ENCODE peak calls at places on chromosome 20, in seven cellular contexts. V is GM10248; Y is activated CD8-positive, alpha-beta memory T cell treated with anti-CD3 and anti-CD28 coated beads for 1 hour; Q is EL; E is OCI-LY7; H is anterior cingulate cortex; B is Kasumi-1. A is an unnamed sample.

GRCh38 chr20:63696311-63696627 is 183 bp upstream of the TNFRSF6B start:
- DNase-seq in V (no peak), Y (no peak), Q (no peak), E (peak; percentile 20), H (no peak), B (no peak), A (no peak)

GRCh38 chr20:49585585-49586245 is 17.8 kb upstream of the PTGIS start:
- DNase-seq in V (no peak), Y (no peak), Q (peak; percentile 25), E (no peak), H (no peak), B (no peak), A (no peak)

GRCh38 chr20:49323622-49324238 is 45.9 kb upstream of the ZNFX1 start:
- DNase-seq in V (peak; percentile 36), Y (no peak), Q (peak; percentile 56), E (peak; percentile 52), H (no peak), B (peak; percentile 81), A (no peak)

GRCh38 chr20:62631336-62632317 is 10.7 kb upstream of the SLCO4A1 start:
- DNase-seq in V (no peak), Y (no peak), Q (no peak), E (no peak), H (no peak), B (no peak), A (no peak)

GRCh38 chr20:25580711-25581110 is 4.6 kb downstream of the NINL start:
- DNase-seq in V (no peak), Y (no peak), Q (no peak), E (no peak), H (no peak), B (no peak), A (peak; percentile 25)

GRCh38 chr20:6108330-6108729 is 14.5 kb downstream of the FERMT1 start:
- DNase-seq in V (no peak), Y (no peak), Q (no peak), E (no peak), H (no peak), B (no peak), A (no peak)

GRCh38 chr20:45028424-45029136 is 62.3 kb downstream of the STK4 start:
- DNase-seq in V (no peak), Y (no peak), Q (no peak), E (no peak), H (no peak), B (no peak), A (no peak)

GRCh38 chr20:55067158-55067825 is 591.9 kb downstream of the DOK5 start:
- DNase-seq in V (no peak), Y (no peak), Q (no peak), E (no peak), H (no peak), B (no peak), A (no peak)

GRCh38 chr20:33663161-33664084 is 1.3 kb downstream of the C20orf144 start:
- DNase-seq in V (peak; percentile 91), Y (peak; percentile 52), Q (peak; percentile 82), E (peak; percentile 91), H (peak; percentile 55), B (peak; percentile 61), A (no peak)

GRCh38 chr20:44743080-44743701 is 2.5 kb upstream of the KCNK15 start:
- DNase-seq in V (no peak), Y (no peak), Q (no peak), E (no peak), H (no peak), B (no peak), A (no peak)

GRCh38 chr20:34954905-34955231 is 738 bp downstream of the GSS start:
- DNase-seq in V (no peak), Y (no peak), Q (peak; percentile 65), E (no peak), H (no peak), B (peak; percentile 49), A (no peak)

GRCh38 chr20:3483784-3484183 is 13.0 kb downstream of the ATRN start:
- DNase-seq in V (no peak), Y (no peak), Q (peak; percentile 58), E (no peak), H (no peak), B (no peak), A (no peak)

GRCh38 chr20:24694727-24695528 is 225.5 kb downstream of the SYNDIG1 start:
- DNase-seq in V (no peak), Y (no peak), Q (no peak), E (no peak), H (no peak), B (no peak), A (no peak)

GRCh38 chr20:62159835-62160234 is 16.3 kb downstream of the SS18L1 start:
- DNase-seq in V (peak; percentile 84), Y (no peak), Q (peak; percentile 28), E (no peak), H (no peak), B (no peak), A (no peak)